ENCODE peak calls at places on chromosomes 11 and 22, in seven cellular contexts. One of them, this sample, is unnamed.

GRCh38 chr22:28497188-28497587 is 182.5 kb downstream of the TTC28 start:
- DNase-seq in hepatocyte: no peak
- DNase-seq in GM23248: peak; percentile 58
- DNase-seq in GM23338: no peak
- DNase-seq in PC-3: peak; percentile 31
- DNase-seq in OCI-LY7: no peak
- DNase-seq in SK-N-SH: no peak
- DNase-seq in this sample: no peak

GRCh38 chr11:9250139-9250582 is 15.0 kb downstream of the DENND5A start:
- DNase-seq in hepatocyte: no peak
- DNase-seq in GM23248: no peak
- DNase-seq in GM23338: no peak
- DNase-seq in PC-3: no peak
- DNase-seq in OCI-LY7: no peak
- DNase-seq in SK-N-SH: no peak
- DNase-seq in this sample: no peak

GRCh38 chr11:121389651-121390050 is 62.5 kb upstream of the SORL1 start:
- DNase-seq in hepatocyte: no peak
- DNase-seq in GM23248: peak; percentile 40
- DNase-seq in GM23338: peak; percentile 55
- DNase-seq in PC-3: no peak
- DNase-seq in OCI-LY7: no peak
- DNase-seq in SK-N-SH: no peak
- DNase-seq in this sample: no peak

GRCh38 chr11:83070044-83070877 is 1.4 kb downstream of the RAB30 start:
- DNase-seq in hepatocyte: peak; percentile 23
- DNase-seq in GM23248: peak; percentile 75
- DNase-seq in GM23338: peak; percentile 80
- DNase-seq in PC-3: peak; percentile 84
- DNase-seq in OCI-LY7: no peak
- DNase-seq in SK-N-SH: no peak
- DNase-seq in this sample: no peak

GRCh38 chr11:35253237-35253636 is 114.3 kb downstream of the CD44 start:
- DNase-seq in hepatocyte: no peak
- DNase-seq in GM23248: peak; percentile 72
- DNase-seq in GM23338: no peak
- DNase-seq in PC-3: no peak
- DNase-seq in OCI-LY7: no peak
- DNase-seq in SK-N-SH: no peak
- DNase-seq in this sample: no peak

GRCh38 chr11:118928870-118929495 is 3.3 kb upstream of the BCL9L start:
- DNase-seq in hepatocyte: peak; percentile 84
- DNase-seq in GM23248: peak; percentile 79
- DNase-seq in GM23338: peak; percentile 80
- DNase-seq in PC-3: peak; percentile 71
- DNase-seq in OCI-LY7: peak; percentile 59
- DNase-seq in SK-N-SH: peak; percentile 80
- DNase-seq in this sample: no peak

GRCh38 chr11:70477607-70478006 is 79.3 kb downstream of the CTTN start:
- DNase-seq in hepatocyte: no peak
- DNase-seq in GM23248: no peak
- DNase-seq in GM23338: no peak
- DNase-seq in PC-3: no peak
- DNase-seq in OCI-LY7: no peak
- DNase-seq in SK-N-SH: peak; percentile 79
- DNase-seq in this sample: no peak

GRCh38 chr11:47171856-47172255 is 4.8 kb downstream of the ARFGAP2 start:
- DNase-seq in hepatocyte: no peak
- DNase-seq in GM23248: no peak
- DNase-seq in GM23338: no peak
- DNase-seq in PC-3: no peak
- DNase-seq in OCI-LY7: no peak
- DNase-seq in SK-N-SH: no peak
- DNase-seq in this sample: no peak

GRCh38 chr11:638616-639323 is 1.7 kb downstream of the DRD4 start:
- DNase-seq in hepatocyte: peak; percentile 38
- DNase-seq in GM23248: peak; percentile 39
- DNase-seq in GM23338: peak; percentile 78
- DNase-seq in PC-3: no peak
- DNase-seq in OCI-LY7: no peak
- DNase-seq in SK-N-SH: peak; percentile 30
- DNase-seq in this sample: no peak

GRCh38 chr22:41576877-41577276 is 12.8 kb downstream of the PMM1 start:
- DNase-seq in hepatocyte: peak; percentile 74
- DNase-seq in GM23248: peak; percentile 62
- DNase-seq in GM23338: peak; percentile 95
- DNase-seq in PC-3: peak; percentile 56
- DNase-seq in OCI-LY7: peak; percentile 64
- DNase-seq in SK-N-SH: peak; percentile 58
- DNase-seq in this sample: peak; percentile 35

GRCh38 chr11:47518212-47518959 is 34.5 kb downstream of the CELF1 start:
- DNase-seq in hepatocyte: no peak
- DNase-seq in GM23248: no peak
- DNase-seq in GM23338: no peak
- DNase-seq in PC-3: no peak
- DNase-seq in OCI-LY7: no peak
- DNase-seq in SK-N-SH: no peak
- DNase-seq in this sample: no peak

GRCh38 chr22:41217553-41218157 is 12.5 kb downstream of the L3MBTL2 start:
- DNase-seq in hepatocyte: peak; percentile 45
- DNase-seq in GM23248: peak; percentile 89
- DNase-seq in GM23338: peak; percentile 59
- DNase-seq in PC-3: no peak
- DNase-seq in OCI-LY7: peak; percentile 48
- DNase-seq in SK-N-SH: no peak
- DNase-seq in this sample: no peak

GRCh38 chr11:11387906-11388305 is 34.9 kb upstream of the CSNK2A3 start:
- DNase-seq in hepatocyte: no peak
- DNase-seq in GM23248: no peak
- DNase-seq in GM23338: no peak
- DNase-seq in PC-3: no peak
- DNase-seq in OCI-LY7: no peak
- DNase-seq in SK-N-SH: no peak
- DNase-seq in this sample: no peak

GRCh38 chr11:29435421-29435820 is 581.4 kb downstream of the KCNA4 start:
- DNase-seq in hepatocyte: no peak
- DNase-seq in GM23248: peak; percentile 8
- DNase-seq in GM23338: no peak
- DNase-seq in PC-3: no peak
- DNase-seq in OCI-LY7: no peak
- DNase-seq in SK-N-SH: no peak
- DNase-seq in this sample: no peak

GRCh38 chr11:112806256-112806655 is 155.0 kb upstream of the NCAM1 start:
- DNase-seq in hepatocyte: no peak
- DNase-seq in GM23248: no peak
- DNase-seq in GM23338: no peak
- DNase-seq in PC-3: no peak
- DNase-seq in OCI-LY7: no peak
- DNase-seq in SK-N-SH: no peak
- DNase-seq in this sample: no peak

GRCh38 chr11:119376197-119376847 is 5.2 kb downstream of the USP2 start:
- DNase-seq in hepatocyte: no peak
- DNase-seq in GM23248: peak; percentile 42
- DNase-seq in GM23338: no peak
- DNase-seq in PC-3: no peak
- DNase-seq in OCI-LY7: peak; percentile 44
- DNase-seq in SK-N-SH: peak; percentile 33
- DNase-seq in this sample: no peak

GRCh38 chr22:49959782-49960158 is 802 bp upstream of the PIM3 start:
- DNase-seq in hepatocyte: no peak
- DNase-seq in GM23248: peak; percentile 65
- DNase-seq in GM23338: peak; percentile 62
- DNase-seq in PC-3: peak; percentile 69
- DNase-seq in OCI-LY7: no peak
- DNase-seq in SK-N-SH: peak; percentile 80
- DNase-seq in this sample: no peak

GRCh38 chr11:72584933-72585597 is 89.2 kb downstream of the PDE2A start:
- DNase-seq in hepatocyte: no peak
- DNase-seq in GM23248: no peak
- DNase-seq in GM23338: no peak
- DNase-seq in PC-3: no peak
- DNase-seq in OCI-LY7: no peak
- DNase-seq in SK-N-SH: no peak
- DNase-seq in this sample: no peak

GRCh38 chr22:26512149-26512793 is at the start of gene TFIP11:
- DNase-seq in hepatocyte: peak; percentile 96
- DNase-seq in GM23248: peak; percentile 97
- DNase-seq in GM23338: peak; percentile 99
- DNase-seq in PC-3: peak; percentile 91
- DNase-seq in OCI-LY7: peak; percentile 91
- DNase-seq in SK-N-SH: peak; percentile 93
- DNase-seq in this sample: peak; percentile 87

GRCh38 chr11:45156731-45157130 is 10.3 kb downstream of the PRDM11 start:
- DNase-seq in hepatocyte: no peak
- DNase-seq in GM23248: no peak
- DNase-seq in GM23338: no peak
- DNase-seq in PC-3: no peak
- DNase-seq in OCI-LY7: no peak
- DNase-seq in SK-N-SH: no peak
- DNase-seq in this sample: no peak

GRCh38 chr11:122628691-122629555 is 26.6 kb upstream of the UBASH3B start:
- DNase-seq in hepatocyte: peak; percentile 73
- DNase-seq in GM23248: peak; percentile 87
- DNase-seq in GM23338: peak; percentile 88
- DNase-seq in PC-3: peak; percentile 94
- DNase-seq in OCI-LY7: peak; percentile 85
- DNase-seq in SK-N-SH: peak; percentile 82
- DNase-seq in this sample: peak; percentile 64

GRCh38 chr22:19761500-19762314 is 1.1 kb downstream of the TBX1 start:
- DNase-seq in hepatocyte: no peak
- DNase-seq in GM23248: peak; percentile 65
- DNase-seq in GM23338: peak; percentile 53
- DNase-seq in PC-3: peak; percentile 43
- DNase-seq in OCI-LY7: no peak
- DNase-seq in SK-N-SH: no peak
- DNase-seq in this sample: no peak

GRCh38 chr11:95999604-96000003 is 75.7 kb upstream of the MTMR2 start:
- DNase-seq in hepatocyte: no peak
- DNase-seq in GM23248: no peak
- DNase-seq in GM23338: no peak
- DNase-seq in PC-3: no peak
- DNase-seq in OCI-LY7: no peak
- DNase-seq in SK-N-SH: no peak
- DNase-seq in this sample: no peak

GRCh38 chr11:96002754-96003290 is 78.9 kb upstream of the MTMR2 start:
- DNase-seq in hepatocyte: no peak
- DNase-seq in GM23248: no peak
- DNase-seq in GM23338: no peak
- DNase-seq in PC-3: no peak
- DNase-seq in OCI-LY7: no peak
- DNase-seq in SK-N-SH: no peak
- DNase-seq in this sample: no peak

GRCh38 chr11:96001037-96001436 is 77.1 kb upstream of the MTMR2 start:
- DNase-seq in hepatocyte: no peak
- DNase-seq in GM23248: peak; percentile 96
- DNase-seq in GM23338: no peak
- DNase-seq in PC-3: no peak
- DNase-seq in OCI-LY7: no peak
- DNase-seq in SK-N-SH: no peak
- DNase-seq in this sample: no peak

GRCh38 chr11:96002339-96002738 is 78.4 kb upstream of the MTMR2 start:
- DNase-seq in hepatocyte: no peak
- DNase-seq in GM23248: no peak
- DNase-seq in GM23338: no peak
- DNase-seq in PC-3: no peak
- DNase-seq in OCI-LY7: no peak
- DNase-seq in SK-N-SH: no peak
- DNase-seq in this sample: no peak

DNA sequence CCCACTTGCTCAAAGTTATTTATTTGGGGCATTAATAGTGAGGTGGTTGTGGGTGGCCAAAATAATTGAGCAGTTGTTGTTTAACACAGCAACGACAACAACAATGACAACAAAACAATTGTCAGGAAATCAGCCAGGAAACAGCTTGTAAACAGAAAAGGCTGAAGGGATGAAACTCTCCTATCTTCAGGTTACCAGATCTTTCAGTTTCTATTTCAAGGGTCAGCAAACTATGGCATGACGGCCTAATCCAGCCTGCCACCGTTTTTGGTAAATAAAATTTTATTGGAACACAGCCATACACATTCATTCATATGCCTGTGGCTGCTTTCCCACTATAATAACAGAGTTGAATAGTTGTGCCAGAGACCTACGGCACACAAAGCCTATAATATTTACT is 76.2 kb upstream of the MTMR2 start:
- DNase-seq in hepatocyte: no peak
- DNase-seq in GM23248: peak; percentile 34
- DNase-seq in GM23338: no peak
- DNase-seq in PC-3: peak; percentile 32
- DNase-seq in OCI-LY7: no peak
- DNase-seq in SK-N-SH: no peak
- DNase-seq in this sample: no peak
- TF ChIP-seq EZH2phosphoT487 in hepatocyte: no peak
- TF ChIP-seq EZH2phosphoT487 in GM23248: no peak
- TF ChIP-seq EZH2phosphoT487 in GM23338: no peak
- TF ChIP-seq EZH2phosphoT487 in PC-3: no peak
- TF ChIP-seq EZH2phosphoT487 in OCI-LY7: no peak
- TF ChIP-seq EZH2phosphoT487 in SK-N-SH: no peak
- TF ChIP-seq EZH2phosphoT487 in this sample: no peak

DNA sequence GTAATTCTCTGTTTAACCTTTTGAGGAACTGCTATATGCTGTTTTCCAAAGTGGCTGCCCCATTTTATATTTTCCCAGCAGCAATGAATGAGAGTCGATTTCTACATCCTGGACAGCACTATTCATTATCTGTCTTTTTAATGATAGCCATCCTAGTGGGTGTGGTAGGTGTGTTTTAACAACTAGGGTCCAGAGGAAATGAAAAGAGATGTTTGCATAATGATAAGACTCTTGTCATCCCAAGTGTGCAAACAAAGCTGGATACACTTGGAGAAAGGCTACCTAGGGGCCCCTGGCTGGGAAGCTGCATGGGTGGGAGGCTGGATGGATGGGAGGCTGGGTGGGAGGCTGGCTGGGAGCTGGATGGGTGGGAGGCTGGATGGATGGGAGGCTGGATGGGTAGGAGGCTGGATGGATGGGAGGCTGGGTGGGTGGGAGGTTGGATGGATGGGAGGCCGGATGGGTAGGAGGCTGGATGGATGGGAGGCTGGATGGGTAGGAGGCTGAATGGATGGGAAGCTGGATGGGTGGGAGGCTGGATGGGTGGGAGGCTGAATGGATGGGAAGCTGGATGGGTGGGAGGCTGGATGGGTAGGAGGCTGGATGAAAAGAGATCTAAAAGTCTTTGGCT is 158.0 kb downstream of the DSCAML1 start:
- DNase-seq in hepatocyte: no peak
- DNase-seq in GM23248: no peak
- DNase-seq in GM23338: no peak
- DNase-seq in PC-3: no peak
- DNase-seq in OCI-LY7: no peak
- DNase-seq in SK-N-SH: no peak
- DNase-seq in this sample: no peak
- TF ChIP-seq EZH2phosphoT487 in hepatocyte: no peak
- TF ChIP-seq EZH2phosphoT487 in GM23248: no peak
- TF ChIP-seq EZH2phosphoT487 in GM23338: no peak
- TF ChIP-seq EZH2phosphoT487 in PC-3: no peak
- TF ChIP-seq EZH2phosphoT487 in OCI-LY7: no peak
- TF ChIP-seq EZH2phosphoT487 in SK-N-SH: no peak
- TF ChIP-seq EZH2phosphoT487 in this sample: no peak

GRCh38 chr22:46443850-46444389 is 93.5 kb downstream of the CELSR1 start:
- DNase-seq in hepatocyte: no peak
- DNase-seq in GM23248: no peak
- DNase-seq in GM23338: peak; percentile 33
- DNase-seq in PC-3: no peak
- DNase-seq in OCI-LY7: no peak
- DNase-seq in SK-N-SH: no peak
- DNase-seq in this sample: no peak
- TF ChIP-seq EZH2phosphoT487 in hepatocyte: no peak
- TF ChIP-seq EZH2phosphoT487 in GM23248: no peak
- TF ChIP-seq EZH2phosphoT487 in GM23338: no peak
- TF ChIP-seq EZH2phosphoT487 in PC-3: no peak
- TF ChIP-seq EZH2phosphoT487 in OCI-LY7: no peak
- TF ChIP-seq EZH2phosphoT487 in SK-N-SH: no peak
- TF ChIP-seq EZH2phosphoT487 in this sample: no peak

GRCh38 chr11:63682045-63682915 is 980 bp downstream of the RTN3 start:
- DNase-seq in hepatocyte: peak; percentile 42
- DNase-seq in GM23248: peak; percentile 74
- DNase-seq in GM23338: peak; percentile 66
- DNase-seq in PC-3: peak; percentile 44
- DNase-seq in OCI-LY7: peak; percentile 62
- DNase-seq in SK-N-SH: peak; percentile 55
- DNase-seq in this sample: no peak
- TF ChIP-seq EZH2phosphoT487 in hepatocyte: no peak
- TF ChIP-seq EZH2phosphoT487 in GM23248: no peak
- TF ChIP-seq EZH2phosphoT487 in GM23338: no peak
- TF ChIP-seq EZH2phosphoT487 in PC-3: no peak
- TF ChIP-seq EZH2phosphoT487 in OCI-LY7: no peak
- TF ChIP-seq EZH2phosphoT487 in SK-N-SH: no peak
- TF ChIP-seq EZH2phosphoT487 in this sample: no peak